ENCODE peak calls at places on chromosome 12, in seven cellular contexts. D, L, Y, O, N, I and V are unnamed samples.

GRCh38 chr12:52006726-52007157 is at the start of gene TAMALIN:
- DNase-seq in D (peak; percentile 64), L (no peak), Y (peak; percentile 77), O (peak; percentile 65), N (peak; percentile 73), I (no peak), V (peak; percentile 90)

GRCh38 chr12:105317453-105317852 is 13.0 kb upstream of the C12orf75 start:
- DNase-seq in D (peak; percentile 19), L (no peak), Y (no peak), O (peak; percentile 48), N (no peak), I (no peak), V (no peak)

GRCh38 chr12:67067453-67068203 is 201.5 kb upstream of the CAND1 start:
- DNase-seq in D (no peak), L (no peak), Y (no peak), O (no peak), N (no peak), I (no peak), V (no peak)

GRCh38 chr12:92032965-92033364 is 112.7 kb downstream of the BTG1 start:
- DNase-seq in D (no peak), L (no peak), Y (no peak), O (no peak), N (no peak), I (no peak), V (no peak)

GRCh38 chr12:55817352-55818139 is at the start of the genes ORMDL2 and SARNP:
- DNase-seq in D (peak; percentile 100), L (peak; percentile 100), Y (peak; percentile 100), O (peak; percentile 100), N (peak; percentile 95), I (peak; percentile 100), V (peak; percentile 80)

GRCh38 chr12:71662861-71663560 is 637 bp downstream of the ZFC3H1 start:
- DNase-seq in D (peak; percentile 67), L (no peak), Y (peak; percentile 59), O (peak; percentile 72), N (peak; percentile 77), I (peak; percentile 73), V (peak; percentile 65)

GRCh38 chr12:103840399-103840880 is 594 bp downstream of the NT5DC3 start:
- DNase-seq in D (no peak), L (no peak), Y (no peak), O (peak; percentile 29), N (peak; percentile 55), I (peak; percentile 52), V (no peak)

GRCh38 chr12:27822076-27822712 is 42.2 kb upstream of the MANSC4 start:
- DNase-seq in D (peak; percentile 61), L (peak; percentile 22), Y (peak; percentile 80), O (peak; percentile 38), N (no peak), I (peak; percentile 92), V (no peak)

GRCh38 chr12:51686727-51687126 is 95.7 kb downstream of the SCN8A start:
- DNase-seq in D (peak; percentile 8), L (no peak), Y (peak; percentile 56), O (no peak), N (no peak), I (no peak), V (no peak)

GRCh38 chr12:113391650-113392340 is 11.9 kb downstream of the SDS start:
- DNase-seq in D (no peak), L (no peak), Y (no peak), O (no peak), N (no peak), I (no peak), V (no peak)

GRCh38 chr12:2172486-2173214 is 119.9 kb downstream of the CACNA1C start:
- DNase-seq in D (no peak), L (no peak), Y (peak; percentile 14), O (peak; percentile 18), N (no peak), I (no peak), V (no peak)

GRCh38 chr12:49920241-49920914 is 16.7 kb upstream of the FAIM2 start:
- DNase-seq in D (no peak), L (no peak), Y (peak; percentile 94), O (peak; percentile 16), N (no peak), I (peak; percentile 52), V (no peak)

GRCh38 chr12:57242329-57242690 is 8.7 kb downstream of the STAC3 start:
- DNase-seq in D (no peak), L (no peak), Y (no peak), O (no peak), N (no peak), I (no peak), V (no peak)

GRCh38 chr12:44034916-44035315 is 199.0 kb downstream of the TMEM117 start:
- DNase-seq in D (no peak), L (no peak), Y (no peak), O (no peak), N (no peak), I (no peak), V (no peak)

GRCh38 chr12:95733156-95733825 is 57.3 kb downstream of the NTN4 start:
- DNase-seq in D (peak; percentile 92), L (no peak), Y (peak; percentile 14), O (peak; percentile 90), N (no peak), I (peak; percentile 25), V (no peak)

GRCh38 chr12:124091835-124092234 is 118.8 kb downstream of the ZNF664 start:
- DNase-seq in D (no peak), L (no peak), Y (no peak), O (no peak), N (no peak), I (no peak), V (no peak)

GRCh38 chr12:96053476-96054261 is 18.3 kb upstream of the LTA4H start:
- DNase-seq in D (no peak), L (no peak), Y (no peak), O (no peak), N (no peak), I (no peak), V (no peak)

GRCh38 chr12:68317047-68317667 is 15.0 kb downstream of the MDM1 start:
- DNase-seq in D (peak; percentile 80), L (peak; percentile 27), Y (peak; percentile 81), O (peak; percentile 72), N (no peak), I (peak; percentile 53), V (no peak)

GRCh38 chr12:119457251-119457650 is 122.7 kb downstream of the CCDC60 start:
- DNase-seq in D (no peak), L (no peak), Y (no peak), O (no peak), N (no peak), I (no peak), V (no peak)

GRCh38 chr12:22709292-22709691 is 84.3 kb downstream of the ETNK1 start:
- DNase-seq in D (peak; percentile 49), L (peak; percentile 26), Y (peak; percentile 32), O (peak; percentile 28), N (no peak), I (peak; percentile 38), V (no peak)

GRCh38 chr12:52182456-52182855 is 9.4 kb downstream of the KRT80 start:
- DNase-seq in D (no peak), L (no peak), Y (no peak), O (no peak), N (no peak), I (no peak), V (no peak)

GRCh38 chr12:123171967-123172366 is 21.1 kb upstream of the PITPNM2 start:
- DNase-seq in D (no peak), L (no peak), Y (no peak), O (peak; percentile 58), N (no peak), I (no peak), V (no peak)

GRCh38 chr12:6644903-6645302 is 2.3 kb downstream of the ACRBP start:
- DNase-seq in D (no peak), L (no peak), Y (no peak), O (no peak), N (no peak), I (no peak), V (no peak)
- TF ChIP-seq CTCF in D (no peak), L (peak; percentile 47), Y (peak; percentile 9), O (peak; percentile 40), N (peak; percentile 20), I (no peak), V (no peak)

DNA sequence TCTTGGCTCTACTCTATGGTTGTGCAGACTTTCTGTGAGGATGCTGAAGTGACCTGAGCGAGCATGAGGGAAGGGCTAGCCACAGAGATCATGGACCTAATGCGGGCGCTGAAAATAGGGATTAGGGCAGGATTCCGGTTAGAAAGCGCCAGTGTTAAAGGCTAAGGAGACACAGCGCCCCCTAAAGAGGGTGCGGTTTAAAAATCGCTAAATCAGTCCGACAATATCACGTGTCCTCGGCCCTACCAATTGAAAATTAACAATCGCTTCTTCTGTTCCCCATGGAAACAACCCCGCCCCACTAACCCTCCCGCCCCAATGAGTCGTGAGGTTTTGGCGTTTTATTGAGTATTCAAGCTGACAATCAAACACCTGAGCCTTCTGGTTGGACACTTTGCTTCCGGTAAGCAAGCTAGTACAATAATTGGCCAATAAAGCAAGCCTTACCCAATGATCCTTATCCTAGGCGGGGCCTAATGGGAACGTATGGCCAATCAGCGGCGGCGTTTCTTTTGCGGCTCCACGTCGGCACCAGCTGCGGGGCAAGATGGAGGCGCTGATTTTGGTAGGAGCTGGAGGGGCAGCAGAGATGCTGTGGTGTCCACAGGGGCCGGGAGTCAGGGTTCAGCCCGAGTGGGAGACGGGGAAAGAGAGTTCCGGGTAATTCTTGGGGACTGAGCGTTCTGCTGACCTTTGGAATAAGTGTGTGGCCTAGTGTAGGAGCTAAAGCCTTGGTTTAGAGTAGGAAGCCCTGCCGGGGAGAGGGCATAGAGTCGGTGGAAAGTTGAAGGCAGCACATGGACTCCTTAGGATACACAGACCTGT is at the start of gene COPZ1:
- DNase-seq in D (peak; percentile 100), L (peak; percentile 99), Y (peak; percentile 100), O (peak; percentile 100), N (peak; percentile 95), I (peak; percentile 100), V (peak; percentile 77)
- TF ChIP-seq CTCF in D (peak; percentile 76), L (peak; percentile 85), Y (peak; percentile 74), O (peak; percentile 70), N (peak; percentile 76), I (peak; percentile 77), V (no peak)

GRCh38 chr12:115898670-115899069 is 378.8 kb downstream of the MED13L start:
- DNase-seq in D (no peak), L (no peak), Y (no peak), O (no peak), N (no peak), I (no peak), V (no peak)
- TF ChIP-seq CTCF in D (no peak), L (peak; percentile 14), Y (no peak), O (no peak), N (no peak), I (no peak), V (no peak)

GRCh38 chr12:5915511-5915910 is 29.5 kb downstream of the ANO2 start:
- DNase-seq in D (no peak), L (no peak), Y (no peak), O (no peak), N (no peak), I (no peak), V (no peak)

GRCh38 chr12:5914387-5915149 is 30.5 kb downstream of the ANO2 start:
- DNase-seq in D (no peak), L (no peak), Y (no peak), O (no peak), N (no peak), I (no peak), V (no peak)

GRCh38 chr12:5910790-5911548 is 34.1 kb downstream of the ANO2 start:
- DNase-seq in D (no peak), L (no peak), Y (no peak), O (no peak), N (no peak), I (no peak), V (no peak)

GRCh38 chr12:5912011-5912410 is 33.0 kb downstream of the ANO2 start:
- DNase-seq in D (no peak), L (no peak), Y (no peak), O (no peak), N (no peak), I (no peak), V (no peak)

GRCh38 chr12:5912437-5913334 is 32.4 kb downstream of the ANO2 start:
- DNase-seq in D (no peak), L (no peak), Y (no peak), O (no peak), N (no peak), I (peak; percentile 12), V (no peak)
- TF ChIP-seq CTCF in D (no peak), L (peak; percentile 71), Y (peak; percentile 14), O (peak; percentile 30), N (no peak), I (peak; percentile 16), V (no peak)